ENCODE peak calls at places on chromosomes 7 and 10, in eight cellular contexts. One of them, this sample, is unnamed.

GRCh38 chr10:129956285-129956649 is 7.8 kb downstream of the EBF3 start:
- DNase-seq in ovary: no peak
- DNase-seq in tibial nerve: no peak
- DNase-seq in foreskin fibroblast: no peak
- DNase-seq in H9: no peak
- DNase-seq in endothelial cell: no peak
- DNase-seq in uterus: no peak
- DNase-seq in astrocyte of the cerebellum: no peak
- DNase-seq in this sample: no peak

GRCh38 chr7:33982425-33982786 is 77.1 kb downstream of the BMPER start:
- DNase-seq in ovary: no peak
- DNase-seq in tibial nerve: no peak
- DNase-seq in foreskin fibroblast: peak
- DNase-seq in H9: no peak
- DNase-seq in endothelial cell: no peak
- DNase-seq in uterus: no peak
- DNase-seq in astrocyte of the cerebellum: no peak
- DNase-seq in this sample: no peak

GRCh38 chr7:24933298-24933697 is 46.7 kb downstream of the OSBPL3 start:
- DNase-seq in ovary: no peak
- DNase-seq in tibial nerve: no peak
- DNase-seq in foreskin fibroblast: no peak
- DNase-seq in H9: no peak
- DNase-seq in endothelial cell: no peak
- DNase-seq in uterus: no peak
- DNase-seq in astrocyte of the cerebellum: no peak
- DNase-seq in this sample: no peak

GRCh38 chr7:99596408-99596955 is 1.6 kb upstream of the TMEM225B start:
- DNase-seq in ovary: no peak
- DNase-seq in tibial nerve: no peak
- DNase-seq in foreskin fibroblast: no peak
- DNase-seq in H9: no peak
- DNase-seq in endothelial cell: no peak
- DNase-seq in uterus: no peak
- DNase-seq in astrocyte of the cerebellum: no peak
- DNase-seq in this sample: no peak

GRCh38 chr10:107653832-107654287 is 489.4 kb upstream of the SORCS1 start:
- DNase-seq in ovary: no peak
- DNase-seq in tibial nerve: no peak
- DNase-seq in foreskin fibroblast: peak
- DNase-seq in H9: no peak
- DNase-seq in endothelial cell: no peak
- DNase-seq in uterus: no peak
- DNase-seq in astrocyte of the cerebellum: no peak
- DNase-seq in this sample: no peak

GRCh38 chr7:2886900-2887299 is 42.8 kb upstream of the GNA12 start:
- DNase-seq in ovary: peak
- DNase-seq in tibial nerve: no peak
- DNase-seq in foreskin fibroblast: peak
- DNase-seq in H9: peak
- DNase-seq in endothelial cell: peak
- DNase-seq in uterus: no peak
- DNase-seq in astrocyte of the cerebellum: peak
- DNase-seq in this sample: no peak

GRCh38 chr10:113736576-113736975 is 14.9 kb upstream of the PLEKHS1 start:
- DNase-seq in ovary: no peak
- DNase-seq in tibial nerve: no peak
- DNase-seq in foreskin fibroblast: no peak
- DNase-seq in H9: no peak
- DNase-seq in endothelial cell: no peak
- DNase-seq in uterus: no peak
- DNase-seq in astrocyte of the cerebellum: peak
- DNase-seq in this sample: no peak

GRCh38 chr7:105677803-105678583 is 96.7 kb upstream of the EFCAB10 start:
- DNase-seq in ovary: no peak
- DNase-seq in tibial nerve: no peak
- DNase-seq in foreskin fibroblast: no peak
- DNase-seq in H9: no peak
- DNase-seq in endothelial cell: no peak
- DNase-seq in uterus: no peak
- DNase-seq in astrocyte of the cerebellum: no peak
- DNase-seq in this sample: peak

GRCh38 chr7:92788559-92789183 is 47.7 kb downstream of the CDK6 start:
- DNase-seq in ovary: no peak
- DNase-seq in tibial nerve: no peak
- DNase-seq in foreskin fibroblast: no peak
- DNase-seq in H9: no peak
- DNase-seq in endothelial cell: no peak
- DNase-seq in uterus: no peak
- DNase-seq in astrocyte of the cerebellum: no peak
- DNase-seq in this sample: no peak

GRCh38 chr7:112422842-112423496 is 27.3 kb upstream of the IFRD1 start:
- DNase-seq in ovary: peak
- DNase-seq in tibial nerve: peak
- DNase-seq in foreskin fibroblast: peak
- DNase-seq in H9: peak
- DNase-seq in endothelial cell: peak
- DNase-seq in uterus: peak
- DNase-seq in astrocyte of the cerebellum: peak
- DNase-seq in this sample: no peak

GRCh38 chr10:102004376-102004775 is 51.6 kb downstream of the ARMH3 start:
- DNase-seq in ovary: no peak
- DNase-seq in tibial nerve: no peak
- DNase-seq in foreskin fibroblast: peak
- DNase-seq in H9: no peak
- DNase-seq in endothelial cell: no peak
- DNase-seq in uterus: no peak
- DNase-seq in astrocyte of the cerebellum: no peak
- DNase-seq in this sample: no peak

GRCh38 chr10:123287594-123288247 is 133.5 kb downstream of the BUB3 start:
- DNase-seq in ovary: no peak
- DNase-seq in tibial nerve: no peak
- DNase-seq in foreskin fibroblast: no peak
- DNase-seq in H9: no peak
- DNase-seq in endothelial cell: no peak
- DNase-seq in uterus: no peak
- DNase-seq in astrocyte of the cerebellum: peak
- DNase-seq in this sample: no peak

GRCh38 chr7:128874140-128875031 is 11.7 kb downstream of the ATP6V1F start:
- DNase-seq in ovary: no peak
- DNase-seq in tibial nerve: no peak
- DNase-seq in foreskin fibroblast: no peak
- DNase-seq in H9: no peak
- DNase-seq in endothelial cell: no peak
- DNase-seq in uterus: no peak
- DNase-seq in astrocyte of the cerebellum: no peak
- DNase-seq in this sample: no peak

GRCh38 chr7:128869944-128870285 is 7.3 kb downstream of the ATP6V1F start:
- DNase-seq in ovary: no peak
- DNase-seq in tibial nerve: no peak
- DNase-seq in foreskin fibroblast: no peak
- DNase-seq in H9: peak
- DNase-seq in endothelial cell: no peak
- DNase-seq in uterus: no peak
- DNase-seq in astrocyte of the cerebellum: no peak
- DNase-seq in this sample: no peak

GRCh38 chr7:128871050-128871449 is 8.4 kb downstream of the ATP6V1F start:
- DNase-seq in ovary: no peak
- DNase-seq in tibial nerve: no peak
- DNase-seq in foreskin fibroblast: no peak
- DNase-seq in H9: no peak
- DNase-seq in endothelial cell: no peak
- DNase-seq in uterus: no peak
- DNase-seq in astrocyte of the cerebellum: no peak
- DNase-seq in this sample: no peak

GRCh38 chr7:128873234-128873633 is 10.6 kb downstream of the ATP6V1F start:
- DNase-seq in ovary: no peak
- DNase-seq in tibial nerve: no peak
- DNase-seq in foreskin fibroblast: no peak
- DNase-seq in H9: no peak
- DNase-seq in endothelial cell: no peak
- DNase-seq in uterus: no peak
- DNase-seq in astrocyte of the cerebellum: no peak
- DNase-seq in this sample: no peak

DNA sequence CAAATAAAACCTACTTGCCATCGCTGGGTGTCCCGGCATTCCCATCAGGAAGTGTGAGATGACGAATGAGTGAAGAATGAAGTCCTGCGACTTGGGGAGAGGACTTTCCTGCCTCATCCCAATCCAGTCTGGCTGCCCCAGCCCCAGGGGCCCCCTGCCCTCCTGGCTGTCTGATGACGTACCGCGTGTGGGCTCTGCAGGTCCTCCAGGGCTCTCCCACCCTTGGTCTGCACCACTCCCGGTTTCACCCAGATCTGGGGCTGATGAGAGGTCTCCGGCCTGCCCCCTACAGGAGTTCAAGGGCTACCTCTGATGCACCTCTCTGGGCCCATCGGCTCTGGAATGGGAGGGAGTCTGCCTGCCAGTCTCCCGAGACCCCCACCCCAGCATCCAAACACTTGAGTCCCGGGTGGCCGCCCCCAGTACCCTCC is 9.8 kb downstream of the ATP6V1F start:
- DNase-seq in ovary: no peak
- DNase-seq in tibial nerve: no peak
- DNase-seq in foreskin fibroblast: no peak
- DNase-seq in H9: peak
- DNase-seq in endothelial cell: no peak
- DNase-seq in uterus: no peak
- DNase-seq in astrocyte of the cerebellum: no peak
- DNase-seq in this sample: no peak
- TF ChIP-seq CTCF in ovary: no peak
- TF ChIP-seq CTCF in tibial nerve: no peak
- TF ChIP-seq CTCF in foreskin fibroblast: no peak
- TF ChIP-seq CTCF in H9: peak
- TF ChIP-seq CTCF in endothelial cell: peak
- TF ChIP-seq CTCF in uterus: no peak
- TF ChIP-seq CTCF in astrocyte of the cerebellum: peak
- TF ChIP-seq CTCF in this sample: no peak

GRCh38 chr10:91309711-91310110 is 89.2 kb downstream of the PCGF5 start:
- DNase-seq in ovary: no peak
- DNase-seq in tibial nerve: no peak
- DNase-seq in foreskin fibroblast: no peak
- DNase-seq in H9: no peak
- DNase-seq in endothelial cell: no peak
- DNase-seq in uterus: no peak
- DNase-seq in astrocyte of the cerebellum: no peak
- DNase-seq in this sample: no peak

GRCh38 chr10:91313761-91314520 is 93.5 kb downstream of the PCGF5 start:
- DNase-seq in ovary: no peak
- DNase-seq in tibial nerve: no peak
- DNase-seq in foreskin fibroblast: peak
- DNase-seq in H9: no peak
- DNase-seq in endothelial cell: no peak
- DNase-seq in uterus: no peak
- DNase-seq in astrocyte of the cerebellum: peak
- DNase-seq in this sample: no peak

GRCh38 chr10:91307489-91307888 is 87.0 kb downstream of the PCGF5 start:
- DNase-seq in ovary: no peak
- DNase-seq in tibial nerve: no peak
- DNase-seq in foreskin fibroblast: no peak
- DNase-seq in H9: no peak
- DNase-seq in endothelial cell: no peak
- DNase-seq in uterus: no peak
- DNase-seq in astrocyte of the cerebellum: no peak
- DNase-seq in this sample: no peak

GRCh38 chr10:91312031-91312733 is 91.7 kb downstream of the PCGF5 start:
- DNase-seq in ovary: no peak
- DNase-seq in tibial nerve: no peak
- DNase-seq in foreskin fibroblast: peak
- DNase-seq in H9: no peak
- DNase-seq in endothelial cell: no peak
- DNase-seq in uterus: no peak
- DNase-seq in astrocyte of the cerebellum: no peak
- DNase-seq in this sample: no peak

GRCh38 chr10:91311601-91312000 is 91.1 kb downstream of the PCGF5 start:
- DNase-seq in ovary: no peak
- DNase-seq in tibial nerve: no peak
- DNase-seq in foreskin fibroblast: peak
- DNase-seq in H9: no peak
- DNase-seq in endothelial cell: no peak
- DNase-seq in uterus: no peak
- DNase-seq in astrocyte of the cerebellum: no peak
- DNase-seq in this sample: no peak
- TF ChIP-seq CTCF in ovary: no peak
- TF ChIP-seq CTCF in tibial nerve: no peak
- TF ChIP-seq CTCF in foreskin fibroblast: no peak
- TF ChIP-seq CTCF in H9: no peak
- TF ChIP-seq CTCF in endothelial cell: no peak
- TF ChIP-seq CTCF in uterus: no peak
- TF ChIP-seq CTCF in astrocyte of the cerebellum: no peak
- TF ChIP-seq CTCF in this sample: no peak

DNA sequence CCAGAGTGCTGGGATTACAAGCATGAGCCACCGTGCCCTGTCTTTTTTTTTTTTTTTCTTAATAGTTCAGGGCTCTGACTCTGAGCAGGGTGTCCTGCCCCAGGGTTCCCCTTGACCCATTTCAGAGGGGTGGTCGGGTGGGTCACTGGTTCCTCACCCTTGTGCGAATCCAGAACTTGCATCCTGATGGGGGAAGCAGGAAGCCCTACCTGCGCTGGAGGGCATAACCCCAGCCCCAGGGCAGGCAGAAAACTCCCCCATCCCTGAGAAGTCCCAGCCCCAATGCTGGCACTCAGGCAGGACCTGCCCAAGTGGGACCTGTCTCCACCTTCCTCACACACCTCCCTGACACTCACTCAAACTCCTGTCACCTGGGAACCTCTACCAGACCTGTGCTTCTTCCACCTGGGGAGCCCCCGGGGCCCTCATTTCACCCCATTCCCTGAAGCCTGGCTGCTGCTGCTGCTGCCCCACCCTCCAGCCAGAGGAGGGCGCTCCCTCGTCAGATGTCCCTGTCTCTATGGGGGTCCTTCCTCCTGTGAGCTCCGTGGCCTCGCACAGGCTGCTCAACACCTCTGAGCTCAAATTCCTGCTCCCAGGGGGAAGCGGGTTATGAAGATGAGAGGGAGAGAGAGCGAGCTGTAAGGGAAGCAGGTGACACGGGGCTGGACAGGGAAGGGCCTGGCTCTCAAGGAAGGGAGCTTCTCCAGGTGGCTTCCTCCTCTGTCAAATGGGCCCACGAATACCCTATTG is 15.1 kb upstream of the ZNF273 start:
- DNase-seq in ovary: peak
- DNase-seq in tibial nerve: no peak
- DNase-seq in foreskin fibroblast: no peak
- DNase-seq in H9: peak
- DNase-seq in endothelial cell: peak
- DNase-seq in uterus: no peak
- DNase-seq in astrocyte of the cerebellum: no peak
- DNase-seq in this sample: peak
- TF ChIP-seq CTCF in ovary: no peak
- TF ChIP-seq CTCF in tibial nerve: no peak
- TF ChIP-seq CTCF in foreskin fibroblast: peak
- TF ChIP-seq CTCF in H9: peak
- TF ChIP-seq CTCF in endothelial cell: peak
- TF ChIP-seq CTCF in uterus: no peak
- TF ChIP-seq CTCF in astrocyte of the cerebellum: peak
- TF ChIP-seq CTCF in this sample: peak

DNA sequence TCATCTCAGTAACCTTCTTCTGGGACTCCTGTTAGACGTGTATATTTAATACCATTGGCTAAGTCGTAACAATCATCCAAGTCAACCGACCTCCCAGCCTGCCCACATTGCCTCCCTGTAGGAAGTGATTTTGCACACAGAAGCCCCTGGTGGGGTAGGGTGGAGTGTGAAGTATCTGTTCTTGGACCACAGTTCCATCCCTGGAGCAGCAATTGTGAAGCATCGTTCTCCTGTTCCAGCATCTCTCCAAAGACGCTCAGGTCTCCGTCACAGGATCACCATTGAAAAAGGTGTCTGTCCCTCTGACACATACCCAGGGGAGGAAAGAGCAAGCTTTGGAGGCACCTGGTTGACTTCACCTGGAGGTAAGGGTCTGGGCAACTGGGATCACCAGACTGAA is 72.9 kb downstream of the CCDC3 start:
- DNase-seq in ovary: no peak
- DNase-seq in tibial nerve: no peak
- DNase-seq in foreskin fibroblast: no peak
- DNase-seq in H9: no peak
- DNase-seq in endothelial cell: no peak
- DNase-seq in uterus: no peak
- DNase-seq in astrocyte of the cerebellum: no peak
- DNase-seq in this sample: no peak
- TF ChIP-seq CTCF in ovary: no peak
- TF ChIP-seq CTCF in tibial nerve: no peak
- TF ChIP-seq CTCF in foreskin fibroblast: no peak
- TF ChIP-seq CTCF in H9: no peak
- TF ChIP-seq CTCF in endothelial cell: no peak
- TF ChIP-seq CTCF in uterus: no peak
- TF ChIP-seq CTCF in astrocyte of the cerebellum: no peak
- TF ChIP-seq CTCF in this sample: no peak